ENCODE peak calls at places on chromosomes 16 and 17, in four cellular contexts. One of them, this sample, is unnamed.

GRCh38 chr16:68083861-68084503 is 1.2 kb upstream of the NFATC3 start:
- DNase-seq in K562: no peak
- DNase-seq in IMR-90: peak
- DNase-seq in GM12878: no peak
- DNase-seq in this sample: no peak

GRCh38 chr17:69450857-69451410 is 36.4 kb downstream of the MAP2K6 start:
- DNase-seq in IMR-90: no peak
- DNase-seq in GM12878: no peak
- DNase-seq in K562: no peak
- DNase-seq in this sample: peak

GRCh38 chr16:74568961-74569631 is 37.8 kb downstream of the GLG1 start:
- DNase-seq in GM12878: no peak
- DNase-seq in IMR-90: peak
- DNase-seq in K562: no peak
- DNase-seq in this sample: no peak

GRCh38 chr16:73152731-73153130 is 104.8 kb upstream of the ZFHX3 start:
- DNase-seq in IMR-90: no peak
- DNase-seq in K562: no peak
- DNase-seq in GM12878: no peak
- DNase-seq in this sample: no peak

GRCh38 chr16:687499-687898 is 2.7 kb downstream of the WDR24 start:
- DNase-seq in IMR-90: no peak
- DNase-seq in GM12878: no peak
- DNase-seq in K562: no peak
- DNase-seq in this sample: no peak

GRCh38 chr17:67221062-67221998 is 23.7 kb downstream of the HELZ start:
- DNase-seq in IMR-90: peak
- DNase-seq in K562: peak
- DNase-seq in GM12878: no peak
- DNase-seq in this sample: peak

GRCh38 chr17:60832206-60832605 is 154.6 kb downstream of the BCAS3 start:
- DNase-seq in GM12878: no peak
- DNase-seq in K562: no peak
- DNase-seq in IMR-90: no peak
- DNase-seq in this sample: no peak

GRCh38 chr17:74430385-74430705 is 1.5 kb upstream of the GPRC5C start:
- DNase-seq in IMR-90: no peak
- DNase-seq in K562: no peak
- DNase-seq in GM12878: no peak
- DNase-seq in this sample: no peak

GRCh38 chr16:2086812-2087425 is 39.1 kb downstream of the TSC2 start:
- DNase-seq in GM12878: no peak
- DNase-seq in IMR-90: no peak
- DNase-seq in K562: no peak
- DNase-seq in this sample: no peak

GRCh38 chr17:253091-253846 is 71.8 kb upstream of the DOC2B start:
- DNase-seq in IMR-90: no peak
- DNase-seq in GM12878: no peak
- DNase-seq in K562: no peak
- DNase-seq in this sample: no peak

GRCh38 chr17:29789186-29790170 is 140.6 kb downstream of the SSH2 start:
- DNase-seq in K562: no peak
- DNase-seq in IMR-90: no peak
- DNase-seq in GM12878: no peak
- DNase-seq in this sample: no peak

GRCh38 chr17:75064867-75065561 is 18.0 kb downstream of the KCTD2 start:
- DNase-seq in K562: no peak
- DNase-seq in IMR-90: no peak
- DNase-seq in GM12878: no peak
- DNase-seq in this sample: no peak

GRCh38 chr16:87691686-87692079 is 74.1 kb downstream of the KLHDC4 start:
- DNase-seq in GM12878: no peak
- DNase-seq in IMR-90: no peak
- DNase-seq in K562: no peak
- DNase-seq in this sample: no peak

GRCh38 chr17:77501101-77501566 is 360.4 kb downstream of the SEC14L1 start:
- DNase-seq in IMR-90: no peak
- DNase-seq in GM12878: no peak
- DNase-seq in K562: peak
- DNase-seq in this sample: no peak

DNA sequence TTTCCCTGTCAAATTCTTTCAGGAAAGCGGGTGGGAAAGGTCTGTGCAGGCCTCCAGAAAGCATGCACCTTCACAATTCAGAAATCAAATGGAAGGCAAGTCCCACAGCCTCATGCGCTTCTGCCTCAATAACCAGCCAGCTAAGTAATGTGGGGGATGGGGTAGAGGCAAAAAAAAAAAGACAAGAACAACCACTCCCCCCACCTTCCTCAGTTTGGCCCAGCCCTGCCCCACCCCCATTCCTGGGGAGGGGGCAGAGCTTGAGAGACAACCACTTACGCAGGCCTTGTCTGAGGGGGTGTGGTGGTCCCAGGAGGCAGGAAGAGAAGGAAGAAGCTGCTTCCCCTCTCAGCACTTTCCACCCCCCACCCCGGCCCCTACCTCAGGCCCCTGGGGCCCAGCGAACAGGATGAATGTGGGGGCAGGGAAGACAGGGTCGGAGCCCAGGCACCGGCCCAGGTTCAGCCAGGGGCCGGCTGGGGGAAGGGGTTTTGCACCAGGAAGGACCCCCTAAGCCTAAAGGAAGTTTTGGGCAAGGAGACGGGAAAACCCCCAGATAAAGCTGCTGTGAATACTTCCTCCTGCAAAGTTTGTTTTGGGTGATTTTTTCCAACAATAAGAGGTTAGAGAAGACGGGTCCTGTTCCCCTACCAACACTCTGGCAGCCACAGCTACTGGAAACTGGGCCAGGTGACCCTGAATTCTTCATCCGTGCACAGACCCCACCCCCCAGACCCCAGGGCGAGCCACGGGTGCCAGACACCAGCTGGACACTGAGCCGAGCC is 1.2 kb downstream of the JUP start:
- DNase-seq in K562: peak
- DNase-seq in GM12878: no peak
- DNase-seq in IMR-90: no peak
- DNase-seq in this sample: peak
- TF ChIP-seq FOS in K562: no peak
- TF ChIP-seq FOS in GM12878: no peak
- TF ChIP-seq FOS in IMR-90: no peak
- TF ChIP-seq FOS in this sample: no peak

GRCh38 chr16:11949527-11949926 is 7.7 kb upstream of the NPIPB2 start:
- DNase-seq in GM12878: no peak
- DNase-seq in K562: peak
- DNase-seq in IMR-90: peak
- DNase-seq in this sample: peak
- TF ChIP-seq FOS in GM12878: no peak
- TF ChIP-seq FOS in K562: no peak
- TF ChIP-seq FOS in IMR-90: no peak
- TF ChIP-seq FOS in this sample: no peak

DNA sequence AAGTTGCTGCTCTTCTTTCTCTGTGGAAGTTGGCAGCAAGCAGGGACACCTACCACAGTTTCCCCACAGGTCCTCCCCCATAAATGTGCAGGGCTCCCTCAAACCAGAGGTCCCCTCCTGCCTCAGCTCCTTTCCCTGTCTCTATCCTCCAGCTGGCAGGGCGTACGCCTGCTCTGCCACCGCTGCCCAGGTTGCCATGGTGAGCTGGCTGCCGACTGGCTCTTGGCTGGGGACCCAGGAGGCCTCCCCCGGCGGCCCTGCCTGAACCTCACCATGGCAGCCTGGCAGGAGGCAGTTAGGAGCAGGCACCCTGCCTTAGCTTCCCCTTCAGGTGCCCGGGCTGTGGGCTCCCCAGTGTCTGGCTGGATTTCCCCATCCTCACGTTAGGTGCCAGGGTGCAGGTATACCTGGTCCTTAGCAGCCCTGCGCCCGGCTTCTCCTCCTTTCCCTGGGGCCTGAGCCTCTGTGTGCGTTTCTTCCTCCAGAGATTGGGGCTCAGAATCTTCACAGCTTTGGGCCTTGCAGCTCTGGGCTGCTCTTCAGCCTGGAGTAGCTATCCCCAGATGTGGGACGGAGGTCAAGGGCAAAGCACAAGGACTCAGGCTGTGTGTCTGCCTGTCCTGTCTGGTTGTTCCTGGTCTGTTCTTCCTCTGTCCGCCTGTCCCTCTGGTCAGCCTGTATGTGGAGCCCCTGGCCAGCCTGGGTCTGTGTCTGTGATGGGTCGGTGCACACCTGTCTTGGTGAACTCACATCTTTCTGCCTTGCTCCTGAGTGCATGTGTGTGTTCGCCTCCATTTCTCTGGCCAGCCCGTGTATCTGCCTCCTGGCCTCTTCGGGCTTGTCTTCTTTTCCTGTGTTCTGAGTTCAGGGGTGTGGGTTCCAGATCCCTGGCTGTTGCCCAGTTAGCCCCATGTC is 15.7 kb downstream of the GJD3 start:
- DNase-seq in IMR-90: no peak
- DNase-seq in GM12878: no peak
- DNase-seq in K562: no peak
- DNase-seq in this sample: no peak
- TF ChIP-seq FOS in IMR-90: no peak
- TF ChIP-seq FOS in GM12878: no peak
- TF ChIP-seq FOS in K562: no peak
- TF ChIP-seq FOS in this sample: no peak

GRCh38 chr17:14731591-14731990 is 430.7 kb downstream of the HS3ST3B1 start:
- DNase-seq in GM12878: no peak
- DNase-seq in IMR-90: no peak
- DNase-seq in K562: no peak
- DNase-seq in this sample: no peak

GRCh38 chr17:14730821-14731220 is 429.9 kb downstream of the HS3ST3B1 start:
- DNase-seq in K562: no peak
- DNase-seq in GM12878: no peak
- DNase-seq in IMR-90: no peak
- DNase-seq in this sample: no peak

GRCh38 chr17:14737984-14738651 is 437.2 kb downstream of the HS3ST3B1 start:
- DNase-seq in GM12878: no peak
- DNase-seq in K562: peak
- DNase-seq in IMR-90: peak
- DNase-seq in this sample: no peak

GRCh38 chr17:14736631-14737030 is 435.8 kb downstream of the HS3ST3B1 start:
- DNase-seq in GM12878: no peak
- DNase-seq in K562: no peak
- DNase-seq in IMR-90: no peak
- DNase-seq in this sample: no peak

GRCh38 chr17:14732211-14732610 is 431.3 kb downstream of the HS3ST3B1 start:
- DNase-seq in IMR-90: no peak
- DNase-seq in GM12878: no peak
- DNase-seq in K562: no peak
- DNase-seq in this sample: no peak
- TF ChIP-seq FOS in IMR-90: no peak
- TF ChIP-seq FOS in GM12878: no peak
- TF ChIP-seq FOS in K562: no peak
- TF ChIP-seq FOS in this sample: no peak

GRCh38 chr17:4554441-4554996 is 665 bp downstream of the MYBBP1A start:
- DNase-seq in K562: no peak
- DNase-seq in IMR-90: no peak
- DNase-seq in GM12878: no peak
- DNase-seq in this sample: no peak

GRCh38 chr17:4554997-4555799 is at the start of gene MYBBP1A:
- DNase-seq in IMR-90: peak
- DNase-seq in GM12878: peak
- DNase-seq in K562: peak
- DNase-seq in this sample: peak

GRCh38 chr17:4551796-4552525 is 3.2 kb downstream of the MYBBP1A start:
- DNase-seq in K562: no peak
- DNase-seq in IMR-90: no peak
- DNase-seq in GM12878: no peak
- DNase-seq in this sample: no peak

GRCh38 chr17:4555863-4556646 is 871 bp upstream of the MYBBP1A start:
- DNase-seq in K562: no peak
- DNase-seq in GM12878: no peak
- DNase-seq in IMR-90: no peak
- DNase-seq in this sample: no peak

DNA sequence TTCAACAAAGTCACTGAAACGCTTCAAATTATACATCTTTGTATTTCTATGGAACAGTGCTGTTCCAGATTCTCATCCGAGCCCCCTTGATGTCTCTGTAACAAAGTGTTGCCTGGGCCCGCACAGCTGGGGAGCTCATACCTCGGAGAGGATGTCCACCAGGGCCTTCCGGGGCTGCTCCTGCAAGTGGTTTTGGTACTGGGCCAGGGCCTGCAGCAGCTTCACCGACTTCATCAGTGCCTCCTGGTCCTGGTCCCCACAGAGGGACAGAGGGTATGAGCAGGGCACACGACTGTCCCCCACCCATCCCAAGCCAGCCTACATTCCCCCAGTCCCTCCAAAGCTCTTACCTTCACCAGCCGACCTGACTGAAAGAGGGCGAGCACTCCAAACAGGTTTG is 1.5 kb downstream of the MYBBP1A start:
- DNase-seq in IMR-90: no peak
- DNase-seq in GM12878: no peak
- DNase-seq in K562: no peak
- DNase-seq in this sample: no peak
- TF ChIP-seq FOS in IMR-90: no peak
- TF ChIP-seq FOS in GM12878: no peak
- TF ChIP-seq FOS in K562: no peak
- TF ChIP-seq FOS in this sample: no peak

DNA sequence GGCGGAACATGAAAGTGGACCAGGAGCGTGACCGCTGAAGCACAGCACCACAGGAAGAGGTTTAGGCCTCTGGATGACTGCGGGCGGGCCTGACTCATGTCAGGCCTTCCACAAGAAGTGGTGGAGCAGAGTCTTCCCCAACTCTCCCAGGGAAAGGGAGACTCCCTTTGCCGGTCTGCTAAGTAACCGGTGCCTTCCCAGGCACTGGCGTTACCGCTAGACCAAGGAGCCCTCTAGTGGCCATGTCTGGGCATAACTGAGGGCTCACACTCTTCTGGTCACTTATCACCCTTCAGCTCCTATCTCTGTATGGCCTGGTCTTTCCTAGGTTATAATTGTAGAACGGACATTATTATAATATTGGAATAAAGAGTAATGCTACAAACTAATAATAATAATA is 1931.9 kb downstream of the TP53TG3F start:
- DNase-seq in GM12878: no peak
- DNase-seq in K562: no peak
- DNase-seq in IMR-90: peak
- DNase-seq in this sample: peak
- TF ChIP-seq FOS in GM12878: no peak
- TF ChIP-seq FOS in K562: no peak
- TF ChIP-seq FOS in IMR-90: no peak
- TF ChIP-seq FOS in this sample: no peak

GRCh38 chr17:1379208-1379929 is 20.7 kb downstream of the YWHAE start:
- DNase-seq in IMR-90: no peak
- DNase-seq in K562: no peak
- DNase-seq in GM12878: no peak
- DNase-seq in this sample: no peak
- TF ChIP-seq FOS in IMR-90: no peak
- TF ChIP-seq FOS in K562: no peak
- TF ChIP-seq FOS in GM12878: no peak
- TF ChIP-seq FOS in this sample: no peak

GRCh38 chr17:43927101-43927935 is 15.0 kb downstream of the PPY start:
- DNase-seq in IMR-90: no peak
- DNase-seq in GM12878: no peak
- DNase-seq in K562: no peak
- DNase-seq in this sample: no peak
- TF ChIP-seq FOS in IMR-90: no peak
- TF ChIP-seq FOS in GM12878: no peak
- TF ChIP-seq FOS in K562: no peak
- TF ChIP-seq FOS in this sample: no peak